ENCODE peak calls at places on chromosome 19, in five cellular contexts. J is mammary epithelial cell, Q is fibroblast of lung, Z is H9, Y is neural progenitor cell. W is an unnamed sample.

GRCh38 chr19:3970313-3970807 is 539 bp downstream of the DAPK3 start:
- DNase-seq in J (no peak), Q (no peak), Z (no peak), Y (peak), W (no peak)

GRCh38 chr19:8494158-8494557 is 8.3 kb downstream of the PRAM1 start:
- DNase-seq in J (no peak), Q (no peak), Z (no peak), Y (no peak), W (no peak)

GRCh38 chr19:18418725-18419194 is 438 bp upstream of the SSBP4 start:
- DNase-seq in J (no peak), Q (no peak), Z (no peak), Y (no peak), W (no peak)

GRCh38 chr19:18896421-18896841 is 473 bp upstream of the CERS1 start:
- DNase-seq in J (peak), Q (peak), Z (no peak), Y (peak), W (no peak)

GRCh38 chr19:45637890-45638667 is 1.1 kb downstream of the EML2 start:
- DNase-seq in J (peak), Q (peak), Z (peak), Y (no peak), W (no peak)

GRCh38 chr19:46766569-46767317 is 20.5 kb upstream of the STRN4 start:
- DNase-seq in J (no peak), Q (no peak), Z (peak), Y (peak), W (no peak)

GRCh38 chr19:46232468-46232867 is 2.9 kb downstream of the IGFL1 start:
- DNase-seq in J (no peak), Q (no peak), Z (no peak), Y (no peak), W (no peak)

GRCh38 chr19:31430381-31430780 is 81.1 kb upstream of the TSHZ3 start:
- DNase-seq in J (no peak), Q (no peak), Z (no peak), Y (no peak), W (no peak)

GRCh38 chr19:33510728-33511255 is 10.8 kb downstream of the PEPD start:
- DNase-seq in J (no peak), Q (no peak), Z (no peak), Y (no peak), W (no peak)

GRCh38 chr19:48635966-48636858 is 967 bp downstream of the DBP start:
- DNase-seq in J (no peak), Q (no peak), Z (no peak), Y (peak), W (no peak)

GRCh38 chr19:16571689-16572331 is 405 bp downstream of the SLC35E1 start:
- DNase-seq in J (peak), Q (peak), Z (no peak), Y (no peak), W (no peak)

GRCh38 chr19:17183271-17183757 is 31.8 kb upstream of the USE1 start:
- DNase-seq in J (no peak), Q (no peak), Z (no peak), Y (no peak), W (no peak)

GRCh38 chr19:33234736-33235135 is 9.1 kb upstream of the SLC7A10 start:
- DNase-seq in J (no peak), Q (no peak), Z (no peak), Y (no peak), W (no peak)

GRCh38 chr19:16542894-16543498 is 759 bp upstream of the CHERP start:
- DNase-seq in J (no peak), Q (no peak), Z (no peak), Y (peak), W (no peak)

GRCh38 chr19:19663292-19664120 is at the start of gene ATP13A1:
- DNase-seq in J (peak), Q (peak), Z (peak), Y (peak), W (peak)

GRCh38 chr19:18185538-18185937 is 7.5 kb upstream of the MPV17L2 start:
- DNase-seq in J (no peak), Q (no peak), Z (peak), Y (peak), W (no peak)

GRCh38 chr19:46049597-46049996 is 8.8 kb upstream of the IGFL4 start:
- DNase-seq in J (peak), Q (no peak), Z (peak), Y (no peak), W (peak)

GRCh38 chr19:14450168-14450874 is 17.2 kb downstream of the PKN1 start:
- DNase-seq in J (no peak), Q (no peak), Z (peak), Y (peak), W (no peak)

GRCh38 chr19:48632692-48633147 is 4.5 kb downstream of the DBP start:
- DNase-seq in J (peak), Q (peak), Z (no peak), Y (no peak), W (no peak)

GRCh38 chr19:40768936-40769335 is 6.4 kb upstream of the MIA start:
- DNase-seq in J (no peak), Q (no peak), Z (no peak), Y (no peak), W (no peak)

GRCh38 chr19:40758491-40758890 is 7.5 kb downstream of the SNRPA start:
- DNase-seq in J (no peak), Q (no peak), Z (no peak), Y (no peak), W (no peak)

GRCh38 chr19:40762754-40763153 is 11.8 kb downstream of the SNRPA start:
- DNase-seq in J (no peak), Q (peak), Z (no peak), Y (no peak), W (no peak)

GRCh38 chr19:40759352-40759751 is 8.3 kb downstream of the SNRPA start:
- DNase-seq in J (no peak), Q (no peak), Z (no peak), Y (no peak), W (no peak)

DNA sequence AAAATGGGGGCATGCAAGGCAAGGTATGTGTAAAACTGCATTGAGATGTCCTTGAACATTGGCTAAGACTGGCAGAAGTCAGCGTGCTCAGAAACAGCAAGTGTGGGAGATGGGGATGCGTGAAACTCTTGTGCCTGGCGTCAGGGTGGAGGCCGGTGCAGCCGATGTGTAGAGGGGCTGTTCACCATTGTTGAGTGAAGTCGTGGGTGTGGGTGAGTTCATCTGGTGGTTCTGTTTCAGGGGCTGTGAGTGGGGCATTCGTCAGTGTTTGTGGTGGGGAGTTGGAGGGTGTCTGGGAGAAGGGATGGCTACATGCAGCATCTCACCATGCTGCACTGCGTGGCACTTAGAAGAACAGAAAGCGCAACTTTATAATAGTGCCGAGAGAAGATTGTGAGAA is 11.4 kb upstream of the MIA start:
- DNase-seq in J (no peak), Q (no peak), Z (no peak), Y (no peak), W (no peak)
- H2AFZ ChIP-seq in J (no peak), Q (no peak), Z (no peak), Y (no peak), W (no peak)

GRCh38 chr19:38736413-38737280 is 7.6 kb downstream of the CAPN12 start:
- DNase-seq in J (peak), Q (peak), Z (peak), Y (peak), W (no peak)

GRCh38 chr19:38737921-38738731 is 6.1 kb downstream of the CAPN12 start:
- DNase-seq in J (peak), Q (no peak), Z (peak), Y (no peak), W (no peak)

GRCh38 chr19:38736036-38736412 is 8.2 kb downstream of the CAPN12 start:
- DNase-seq in J (no peak), Q (peak), Z (peak), Y (peak), W (no peak)

GRCh38 chr19:38735257-38735686 is 9.0 kb downstream of the CAPN12 start:
- DNase-seq in J (peak), Q (no peak), Z (peak), Y (peak), W (no peak)

DNA sequence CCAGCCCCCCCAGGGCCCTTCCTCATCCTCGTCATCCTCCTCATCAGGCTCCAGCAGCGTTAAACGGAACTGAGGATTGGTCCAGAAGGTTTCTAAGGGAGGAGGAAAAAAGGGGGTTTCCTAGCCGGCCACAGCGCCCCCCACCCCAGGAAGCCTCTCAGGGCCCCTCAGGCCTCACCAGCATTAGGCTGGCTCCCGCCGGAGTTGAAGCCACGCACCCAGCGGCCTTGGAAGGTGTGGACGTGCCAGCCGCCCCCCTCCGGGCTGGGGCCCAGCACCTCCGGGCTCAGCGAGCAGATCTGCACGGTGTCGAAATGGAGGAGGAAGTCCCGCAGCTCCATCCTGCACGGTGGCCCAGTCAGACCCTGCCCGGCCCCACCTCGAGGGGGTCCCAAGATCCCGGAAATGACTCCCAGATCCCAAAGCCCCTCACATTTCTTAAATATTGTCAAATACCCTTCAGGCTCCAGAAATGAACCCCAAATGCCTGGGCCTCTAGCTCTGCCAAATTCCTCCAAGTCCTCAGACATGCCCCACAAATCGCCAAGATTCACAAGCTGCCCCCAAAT is 6.9 kb downstream of the CAPN12 start:
- DNase-seq in J (peak), Q (no peak), Z (no peak), Y (no peak), W (no peak)
- H3K9ac ChIP-seq in J (no peak), Q (no peak), Z (no peak), Y (no peak), W (no peak)

GRCh38 chr19:39501340-39501739 is 2.6 kb downstream of the DLL3 start:
- DNase-seq in J (no peak), Q (no peak), Z (no peak), Y (no peak), W (no peak)
- H3K4me2 ChIP-seq in J (no peak), Q (no peak), Z (no peak), Y (no peak), W (no peak)

GRCh38 chr19:51294211-51294976 is 17.1 kb upstream of the IGLON5 start:
- DNase-seq in J (no peak), Q (no peak), Z (peak), Y (peak), W (no peak)

GRCh38 chr19:51294977-51295375 is 16.5 kb upstream of the IGLON5 start:
- DNase-seq in J (no peak), Q (no peak), Z (no peak), Y (no peak), W (no peak)

GRCh38 chr19:51293571-51294210 is 17.8 kb upstream of the IGLON5 start:
- DNase-seq in J (no peak), Q (no peak), Z (peak), Y (no peak), W (no peak)

GRCh38 chr19:51295382-51296126 is 15.9 kb upstream of the IGLON5 start:
- DNase-seq in J (no peak), Q (no peak), Z (peak), Y (peak), W (no peak)

GRCh38 chr19:51292971-51293370 is 18.5 kb upstream of the IGLON5 start:
- DNase-seq in J (no peak), Q (no peak), Z (peak), Y (peak), W (no peak)
- H2AFZ ChIP-seq in J (no peak), Q (no peak), Z (no peak), Y (no peak), W (no peak)

DNA sequence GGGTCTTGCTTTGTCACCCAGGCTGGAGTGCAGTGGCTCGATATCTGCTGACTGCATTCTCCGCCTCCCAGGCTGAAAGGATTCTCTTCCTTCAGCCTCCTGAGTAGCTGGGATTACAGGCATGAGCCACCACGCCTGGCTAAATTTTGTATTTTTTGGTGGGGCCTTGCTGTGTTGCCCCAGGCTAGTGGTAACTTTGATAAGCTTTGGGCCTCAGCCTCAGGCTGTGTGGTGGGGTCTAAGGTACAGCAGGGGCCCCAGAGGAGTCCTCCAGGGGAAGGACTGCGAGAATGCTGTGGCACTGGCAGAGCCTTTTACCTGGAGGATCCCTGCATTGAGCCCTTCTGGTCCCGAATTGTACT is 7.2 kb downstream of the DOT1L start:
- DNase-seq in J (no peak), Q (no peak), Z (no peak), Y (no peak), W (no peak)
- H3K9ac ChIP-seq in J (no peak), Q (no peak), Z (no peak), Y (no peak), W (no peak)

DNA sequence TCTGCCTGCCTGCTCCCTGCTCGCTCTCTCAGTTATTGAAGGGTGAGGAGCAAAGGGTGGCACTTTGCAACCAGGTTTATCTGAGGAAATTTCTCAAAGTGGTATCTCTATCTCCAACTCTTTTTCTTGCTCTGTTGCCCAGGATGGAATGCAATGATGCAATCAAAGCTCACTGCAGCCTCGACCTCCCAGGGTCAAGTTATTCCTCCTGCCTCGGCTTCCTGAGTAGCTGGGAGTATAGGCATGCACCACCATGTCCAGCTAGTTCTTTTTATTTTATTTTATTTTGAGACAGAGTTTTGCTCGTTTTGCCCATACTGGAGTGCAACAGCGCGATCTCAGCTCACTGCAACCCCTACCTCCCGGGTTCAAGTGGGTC is 4.9 kb downstream of the ACTMAP start:
- DNase-seq in J (no peak), Q (peak), Z (no peak), Y (no peak), W (no peak)
- H3K4me2 ChIP-seq in J (no peak), Q (no peak), Z (no peak), Y (no peak), W (no peak)

GRCh38 chr19:49798574-49798973 is 14.5 kb downstream of the FUZ start:
- DNase-seq in J (no peak), Q (no peak), Z (no peak), Y (no peak), W (no peak)
- H2AFZ ChIP-seq in J (no peak), Q (no peak), Z (no peak), Y (no peak), W (no peak)

GRCh38 chr19:34964598-34964997 is 569 bp upstream of the ZNF792 start:
- DNase-seq in J (no peak), Q (no peak), Z (no peak), Y (no peak), W (no peak)
- H3K9ac ChIP-seq in J (no peak), Q (no peak), Z (no peak), Y (no peak), W (no peak)

GRCh38 chr19:56508282-56508778 is 675 bp downstream of the ZNF471 start:
- DNase-seq in J (no peak), Q (no peak), Z (no peak), Y (no peak), W (no peak)

GRCh38 chr19:56504581-56504980 is 3.1 kb upstream of the ZNF471 start:
- DNase-seq in J (no peak), Q (peak), Z (no peak), Y (no peak), W (no peak)

DNA sequence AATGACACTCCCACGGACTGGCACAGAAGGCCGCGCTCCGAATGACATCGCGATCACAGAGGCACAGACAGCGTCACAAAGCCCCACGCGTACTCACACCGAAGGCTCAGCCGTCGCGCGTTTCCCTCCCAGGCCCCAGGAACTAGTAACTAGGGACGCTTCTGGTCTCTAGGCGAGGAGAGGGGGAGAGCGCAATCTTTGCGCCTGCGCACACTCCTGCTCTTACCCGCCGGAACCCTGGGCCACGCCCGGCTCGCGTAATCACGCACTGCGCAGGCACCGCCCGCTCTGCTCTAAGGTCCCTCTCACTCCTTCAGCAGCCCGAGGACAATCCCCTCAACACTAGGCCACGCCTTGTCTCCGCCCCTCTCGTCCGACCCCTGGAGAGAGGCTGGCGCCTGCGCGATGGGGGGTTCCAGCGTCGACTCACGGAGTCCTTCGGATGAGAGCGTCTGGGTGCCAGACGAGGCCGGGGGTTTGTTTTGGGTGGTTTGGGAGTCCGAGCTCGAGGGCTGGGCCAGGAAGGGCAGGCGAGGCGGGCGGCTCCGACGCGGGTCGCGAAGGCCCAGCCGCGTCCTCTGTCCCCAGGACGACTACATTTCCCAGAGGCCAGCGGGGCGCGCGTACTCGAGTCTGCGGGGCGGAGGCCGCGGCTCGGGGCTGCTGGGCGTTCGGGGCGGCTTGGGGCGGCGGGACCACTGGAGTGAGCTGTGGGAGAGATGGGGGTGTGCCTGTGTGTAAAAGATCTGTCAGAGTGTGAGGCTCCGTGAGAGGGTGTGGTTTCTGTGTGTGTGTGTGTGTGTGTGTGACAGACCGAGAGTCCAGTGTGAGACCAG is at the start of gene ZNF471:
- DNase-seq in J (peak), Q (peak), Z (peak), Y (peak), W (peak)
- H3K4me2 ChIP-seq in J (peak), Q (peak), Z (peak), Y (peak), W (peak)

GRCh38 chr19:49891393-49891792 is 5.3 kb downstream of the IL4I1 start:
- DNase-seq in J (no peak), Q (no peak), Z (no peak), Y (no peak), W (no peak)

GRCh38 chr19:49889038-49889686 is 7.5 kb downstream of the IL4I1 start:
- DNase-seq in J (no peak), Q (no peak), Z (no peak), Y (no peak), W (no peak)

GRCh38 chr19:49889687-49890348 is 6.9 kb downstream of the IL4I1 start:
- DNase-seq in J (peak), Q (peak), Z (peak), Y (peak), W (no peak)

GRCh38 chr19:49892716-49893115 is 4.0 kb downstream of the IL4I1 start:
- DNase-seq in J (no peak), Q (no peak), Z (no peak), Y (no peak), W (no peak)

DNA sequence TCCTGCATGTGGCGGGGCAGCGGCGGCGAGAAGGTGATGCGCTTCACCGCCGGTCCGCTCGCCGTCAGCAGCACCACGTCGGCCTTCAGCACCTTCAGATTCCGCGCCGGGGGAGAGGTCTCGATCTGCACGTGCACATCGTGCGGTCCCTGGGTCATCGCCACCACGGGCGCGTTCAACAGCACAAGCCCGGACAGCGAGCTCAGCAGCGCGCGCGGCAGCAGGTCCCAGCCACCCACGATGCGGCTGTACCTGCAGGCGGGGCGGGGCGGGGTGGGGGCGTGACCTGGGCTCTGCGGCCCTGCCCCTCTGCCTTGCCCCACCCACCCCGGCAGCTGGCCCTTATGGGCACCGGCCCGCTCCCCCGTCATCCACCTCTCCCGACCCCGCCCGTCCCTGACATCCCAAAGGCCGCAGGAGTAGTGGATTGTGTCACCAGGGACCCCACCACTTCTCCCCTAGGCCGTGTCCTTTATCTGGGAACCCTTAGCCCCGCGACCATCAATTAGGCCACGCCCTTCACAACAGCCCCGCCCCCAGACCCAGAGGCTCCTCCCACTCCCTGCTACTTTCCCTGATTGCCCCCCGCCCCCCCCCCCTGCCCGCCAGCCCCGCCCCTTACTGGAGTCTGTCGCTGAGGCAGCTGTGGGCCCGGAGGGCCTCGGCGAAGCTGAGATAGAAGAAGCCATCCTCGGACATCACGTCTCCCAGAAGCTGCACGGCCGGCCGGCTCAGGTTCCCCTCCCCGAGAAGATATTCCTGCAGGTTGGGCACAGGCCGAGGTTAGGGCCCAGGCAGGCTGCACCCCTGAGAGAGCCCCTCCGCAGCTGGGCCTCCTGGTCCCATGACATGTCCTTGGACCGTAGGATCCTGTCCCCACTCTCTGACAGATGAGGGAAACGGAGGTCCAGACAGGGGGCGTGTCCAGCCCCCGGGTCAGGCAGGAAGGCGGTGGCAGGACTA is 6.1 kb downstream of the IL4I1 start:
- DNase-seq in J (peak), Q (no peak), Z (peak), Y (peak), W (no peak)
- H2AFZ ChIP-seq in J (peak), Q (no peak), Z (no peak), Y (peak), W (peak)

W was measured in keratinocyte.